ENCODE peak calls at places on chromosomes 11 and 22, in five cellular contexts. D is fibroblast of lung, O is pancreas, I is stomach, X is lower lobe of right lung. F is an unnamed sample.

GRCh38 chr11:11382858-11383532 is 29.9 kb upstream of the CSNK2A3 start:
- DNase-seq in D (no peak), O (no peak), I (no peak), X (no peak), F (no peak)

GRCh38 chr11:104529213-104529612 is 365.3 kb upstream of the PDGFD start:
- DNase-seq in D (no peak), O (no peak), I (no peak), X (no peak), F (no peak)

GRCh38 chr22:26673485-26673884 is 16.1 kb downstream of the MIAT start:
- DNase-seq in D (peak; percentile 12), O (no peak), I (no peak), X (no peak), F (no peak)

GRCh38 chr11:125268611-125269010 is 104.1 kb downstream of the PKNOX2 start:
- DNase-seq in D (no peak), O (no peak), I (no peak), X (no peak), F (no peak)

GRCh38 chr11:2987881-2988280 is 4.2 kb downstream of the NAP1L4 start:
- DNase-seq in D (no peak), O (no peak), I (no peak), X (no peak), F (no peak)

GRCh38 chr11:113521737-113522517 is 46.7 kb upstream of the DRD2 start:
- DNase-seq in D (no peak), O (no peak), I (no peak), X (no peak), F (no peak)

GRCh38 chr11:119372260-119373058 is 9.0 kb downstream of the USP2 start:
- DNase-seq in D (no peak), O (peak; percentile 49), I (no peak), X (no peak), F (no peak)

GRCh38 chr11:105211806-105212531 is 72.4 kb upstream of the CARD18 start:
- DNase-seq in D (peak; percentile 71), O (no peak), I (no peak), X (no peak), F (no peak)

GRCh38 chr22:45905924-45906865 is 70.8 kb downstream of the WNT7B start:
- DNase-seq in D (peak; percentile 51), O (no peak), I (no peak), X (no peak), F (no peak)

GRCh38 chr11:47983464-47984397 is 3.4 kb downstream of the PTPRJ start:
- DNase-seq in D (peak; percentile 40), O (no peak), I (no peak), X (no peak), F (no peak)

GRCh38 chr22:49502126-49502826 is 325.4 kb downstream of the BRD1 start:
- DNase-seq in D (peak; percentile 1), O (no peak), I (no peak), X (no peak), F (no peak)

GRCh38 chr11:8075119-8075726 is 5.8 kb upstream of the TUB start:
- DNase-seq in D (no peak), O (no peak), I (no peak), X (no peak), F (no peak)

GRCh38 chr22:46017166-46017565 is 40.2 kb upstream of the WNT7B start:
- DNase-seq in D (no peak), O (no peak), I (no peak), X (no peak), F (no peak)

GRCh38 chr11:73402834-73403185 is 26.6 kb downstream of the RELT start:
- DNase-seq in D (no peak), O (no peak), I (no peak), X (no peak), F (no peak)

GRCh38 chr22:43829904-43830851 is 18.1 kb upstream of the EFCAB6 start:
- DNase-seq in D (peak; percentile 95), O (peak; percentile 43), I (no peak), X (peak; percentile 56), F (no peak)

GRCh38 chr22:20928573-20928967 is 11.4 kb downstream of the CRKL start:
- DNase-seq in D (no peak), O (no peak), I (no peak), X (no peak), F (no peak)
- H3K4me1 ChIP-seq in D (no peaks in the 10 kb centered on the region), O (peaks cover 7% of the 10 kb centered on the region), I (peaks cover 75% of the 10 kb centered on the region), X (peaks cover 34% of the 10 kb centered on the region), F (peaks cover 17% of the 10 kb centered on the region)

DNA sequence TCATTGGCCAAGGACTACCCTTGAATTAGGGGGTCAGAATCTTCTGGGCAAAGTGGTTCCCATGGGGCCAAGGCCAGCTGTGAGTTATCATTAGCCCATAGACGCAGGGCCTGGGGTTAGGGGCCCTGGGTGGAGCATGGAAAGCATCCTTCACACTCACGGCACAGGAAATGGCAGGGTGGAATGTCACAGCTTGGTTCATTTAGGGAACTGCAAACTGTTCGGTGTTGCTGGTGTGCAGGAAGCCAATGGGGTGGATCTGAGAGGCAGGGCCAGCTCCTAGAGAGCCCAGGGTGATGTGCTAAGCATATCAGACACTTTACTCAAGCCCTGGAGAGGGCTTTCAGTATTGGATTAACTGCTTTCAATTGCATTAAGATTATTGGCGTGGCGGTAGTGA is 42.9 kb downstream of the TECTA start:
- DNase-seq in D (no peak), O (no peak), I (no peak), X (no peak), F (no peak)
- H3K4me3 ChIP-seq in D (no peak overlapping the region), O (no peak overlapping the region), I (no peak overlapping the region), X (no peak overlapping the region), F (no peak overlapping the region)

GRCh38 chr11:17684550-17684949 is 34.8 kb upstream of the MYOD1 start:
- DNase-seq in D (no peak), O (no peak), I (no peak), X (no peak), F (no peak)

GRCh38 chr11:17686185-17686980 is 33.0 kb upstream of the MYOD1 start:
- DNase-seq in D (no peak), O (no peak), I (no peak), X (no peak), F (no peak)

GRCh38 chr11:17692006-17692405 is 27.4 kb upstream of the MYOD1 start:
- DNase-seq in D (no peak), O (no peak), I (no peak), X (no peak), F (no peak)

GRCh38 chr11:17691550-17691949 is 27.8 kb upstream of the MYOD1 start:
- DNase-seq in D (no peak), O (no peak), I (no peak), X (no peak), F (no peak)

DNA sequence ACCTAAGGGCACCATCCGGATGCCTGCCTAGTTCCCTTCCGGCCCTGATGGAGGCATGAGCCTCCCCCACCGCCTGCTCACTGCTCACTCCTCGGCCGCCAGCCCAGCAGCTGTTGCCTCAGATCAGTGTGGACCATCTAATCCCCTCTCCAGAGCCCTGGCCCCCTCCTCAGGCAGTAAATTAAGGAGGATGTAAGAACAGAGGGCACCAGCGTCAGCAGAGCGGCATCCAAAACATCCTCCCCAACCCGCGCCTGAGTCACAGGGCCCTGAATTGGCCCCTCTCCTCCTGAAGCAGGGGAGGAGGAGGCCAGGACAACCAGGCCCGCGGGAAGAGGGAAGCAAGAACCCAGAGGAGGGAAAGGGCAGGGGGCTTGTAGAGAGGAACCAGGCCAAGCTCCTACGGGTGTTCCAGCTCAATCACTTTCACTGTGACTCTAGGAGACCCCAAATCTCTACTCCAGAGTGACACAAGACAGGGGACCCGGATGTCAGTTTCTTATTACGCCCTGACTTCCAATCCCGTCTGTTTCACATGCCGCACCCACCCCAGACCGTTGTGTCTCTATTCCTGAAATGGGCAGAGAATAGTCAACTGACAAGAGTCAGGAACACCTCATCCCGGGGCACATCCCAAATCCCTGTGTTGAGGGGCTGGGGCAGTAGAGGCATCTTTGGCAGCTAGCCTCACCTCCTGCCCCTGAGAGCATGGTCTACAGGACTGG is 31.3 kb upstream of the MYOD1 start:
- DNase-seq in D (no peak), O (no peak), I (no peak), X (no peak), F (no peak)
- H3K4me1 ChIP-seq in D (no peaks in the 10 kb centered on the region), O (no peaks in the 10 kb centered on the region), I (no peaks in the 10 kb centered on the region), X (no peaks in the 10 kb centered on the region), F (no peaks in the 10 kb centered on the region)

GRCh38 chr11:67261942-67262681 is 4.2 kb upstream of the GRK2 start:
- DNase-seq in D (no peak), O (no peak), I (no peak), X (no peak), F (peak; percentile 53)
- H3K4me3 ChIP-seq in D (no peak overlapping the region), O (no peak overlapping the region), I (peak overlapping the region; percentile 36), X (no peak overlapping the region), F (no peak overlapping the region)

GRCh38 chr22:40329021-40329456 is 17.3 kb upstream of the ADSL start:
- DNase-seq in D (no peak), O (no peak), I (no peak), X (no peak), F (no peak)
- H3K4me1 ChIP-seq in D (peaks cover 9% of the 10 kb centered on the region), O (no peaks in the 10 kb centered on the region), I (peaks cover 12% of the 10 kb centered on the region), X (peaks cover 18% of the 10 kb centered on the region), F (no peaks in the 10 kb centered on the region)

GRCh38 chr22:42281284-42281683 is 10.8 kb upstream of the TCF20 start:
- DNase-seq in D (no peak), O (no peak), I (no peak), X (no peak), F (no peak)
- H3K4me3 ChIP-seq in D (no peak overlapping the region), O (no peak overlapping the region), I (no peak overlapping the region), X (no peak overlapping the region), F (no peak overlapping the region)

GRCh38 chr11:116473790-116474346 is 298.9 kb downstream of the BUD13 start:
- DNase-seq in D (no peak), O (no peak), I (no peak), X (no peak), F (no peak)

GRCh38 chr11:116471608-116472007 is 301.2 kb downstream of the BUD13 start:
- DNase-seq in D (peak; percentile 2), O (no peak), I (no peak), X (no peak), F (no peak)

GRCh38 chr11:116467809-116468208 is 305.0 kb downstream of the BUD13 start:
- DNase-seq in D (no peak), O (no peak), I (no peak), X (no peak), F (no peak)

GRCh38 chr11:116473236-116473769 is 299.5 kb downstream of the BUD13 start:
- DNase-seq in D (no peak), O (no peak), I (no peak), X (no peak), F (no peak)

DNA sequence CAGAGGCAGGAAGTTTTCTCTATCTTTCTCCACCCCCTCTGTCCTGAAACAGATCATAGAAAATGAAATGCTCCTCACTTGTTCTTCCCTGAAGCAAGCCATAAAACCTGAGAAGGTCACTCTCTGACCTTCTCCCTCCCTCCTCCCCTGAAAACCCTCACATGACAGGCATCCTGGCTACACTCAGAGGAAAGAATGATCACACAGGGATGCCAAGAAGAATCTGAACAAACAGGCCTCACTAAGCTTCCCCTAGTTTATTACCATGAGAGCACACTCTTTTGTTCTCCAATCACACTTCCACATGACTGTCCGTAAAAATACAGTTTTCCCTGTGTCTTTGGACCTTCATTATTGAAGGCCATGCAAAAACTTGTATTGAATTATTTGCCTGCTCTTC is 300.1 kb downstream of the BUD13 start:
- DNase-seq in D (no peak), O (no peak), I (no peak), X (no peak), F (no peak)
- H3K4me1 ChIP-seq in D (no peaks in the 10 kb centered on the region), O (no peaks in the 10 kb centered on the region), I (no peaks in the 10 kb centered on the region), X (no peaks in the 10 kb centered on the region), F (no peaks in the 10 kb centered on the region)

GRCh38 chr11:108873938-108874337 is 209.1 kb downstream of the DDX10 start:
- DNase-seq in D (no peak), O (no peak), I (no peak), X (no peak), F (no peak)
- H3K4me3 ChIP-seq in D (no peak overlapping the region), O (no peak overlapping the region), I (no peak overlapping the region), X (no peak overlapping the region), F (no peak overlapping the region)